ENCODE peak calls at places on chromosomes 4 and X, in four cellular contexts. B is WTC11, F is HepG2, J is K562. D is an unnamed sample.

GRCh38 chr4:150385606-150386005 is 196.3 kb upstream of the MAB21L2 start:
- DNase-seq in B (no peak), F (no peak), J (no peak), D (no peak)

GRCh38 chrX:72305286-72306084 is at the start of gene CITED1:
- DNase-seq in B (peak), F (no peak), J (peak), D (no peak)

GRCh38 chrX:107691024-107691448 is 62.7 kb downstream of the PRPS1 start:
- DNase-seq in B (no peak), F (no peak), J (no peak), D (no peak)

GRCh38 chrX:4572652-4573051 is 859.2 kb upstream of the PRKX start:
- DNase-seq in B (no peak), F (no peak), J (no peak), D (no peak)

GRCh38 chrX:71532078-71532752 is 689 bp upstream of the OGT start:
- DNase-seq in B (no peak), F (no peak), J (no peak), D (no peak)

GRCh38 chr4:5789141-5789540 is 78.1 kb downstream of the EVC start:
- DNase-seq in B (no peak), F (no peak), J (no peak), D (no peak)

GRCh38 chrX:120477453-120477852 is 8.4 kb upstream of the LAMP2 start:
- DNase-seq in B (no peak), F (no peak), J (no peak), D (no peak)

GRCh38 chr4:118120120-118120760 is 86.0 kb downstream of the NDST3 start:
- DNase-seq in B (peak), F (no peak), J (no peak), D (no peak)

GRCh38 chrX:153353416-153353815 is 19.5 kb downstream of the ZNF275 start:
- DNase-seq in B (peak), F (no peak), J (no peak), D (no peak)

GRCh38 chrX:46461653-46462191 is 83.5 kb downstream of the ZNF674 start:
- DNase-seq in B (no peak), F (no peak), J (no peak), D (peak)

GRCh38 chr4:1192493-1193205 is 20.3 kb upstream of the SPON2 start:
- DNase-seq in B (peak), F (no peak), J (no peak), D (no peak)

GRCh38 chrX:71542411-71542810 is 9.5 kb downstream of the OGT start:
- DNase-seq in B (no peak), F (no peak), J (no peak), D (no peak)

GRCh38 chr4:127829014-127829413 is 46.9 kb downstream of the HSPA4L start:
- DNase-seq in B (no peak), F (no peak), J (no peak), D (peak)

GRCh38 chrX:12469296-12469695 is 321.9 kb upstream of the PRPS2 start:
- DNase-seq in B (no peak), F (no peak), J (no peak), D (no peak)

GRCh38 chrX:118726887-118727685 is at the start of gene IL13RA1:
- DNase-seq in B (peak), F (peak), J (peak), D (no peak)

GRCh38 chr4:146442801-146443200 is 78.9 kb downstream of the SLC10A7 start:
- DNase-seq in B (no peak), F (no peak), J (no peak), D (no peak)

GRCh38 chr4:141826260-141826659 is 189.9 kb downstream of the IL15 start:
- DNase-seq in B (no peak), F (no peak), J (no peak), D (no peak)

GRCh38 chr4:88737304-88738015 is 39.8 kb upstream of the NAP1L5 start:
- DNase-seq in B (peak), F (no peak), J (no peak), D (peak)

GRCh38 chrX:55710701-55711100 is 6.8 kb upstream of the RRAGB start:
- DNase-seq in B (no peak), F (no peak), J (no peak), D (no peak)

GRCh38 chrX:45668686-45669443 is 468.2 kb upstream of the DIPK2B start:
- DNase-seq in B (no peak), F (no peak), J (no peak), D (no peak)

GRCh38 chr4:20878806-20879205 is 178.5 kb downstream of the PACRGL start:
- DNase-seq in B (no peak), F (no peak), J (no peak), D (no peak)

GRCh38 chrX:14936561-14936960 is 63.3 kb downstream of the MOSPD2 start:
- DNase-seq in B (no peak), F (no peak), J (peak), D (no peak)

GRCh38 chr4:10593130-10593529 is 91.4 kb downstream of the CLNK start:
- DNase-seq in B (peak), F (no peak), J (no peak), D (no peak)

GRCh38 chr4:183130328-183131155 is 31.5 kb downstream of the WWC2 start:
- DNase-seq in B (no peak), F (no peak), J (no peak), D (no peak)

GRCh38 chrX:124263743-124264142 is 68.7 kb upstream of the TEX13D start:
- DNase-seq in B (no peak), F (no peak), J (no peak), D (no peak)

GRCh38 chr4:148367756-148368155 is 74.5 kb downstream of the NR3C2 start:
- DNase-seq in B (no peak), F (no peak), J (no peak), D (no peak)

GRCh38 chrX:128287693-128288092 is 235.5 kb upstream of the ACTRT1 start:
- DNase-seq in B (no peak), F (no peak), J (no peak), D (no peak)
- TF ChIP-seq TCF7 in B (no peak), F (no peak), J (no peak), D (no peak)

GRCh38 chrX:150731795-150732194 is 38.6 kb downstream of the MTMR1 start:
- DNase-seq in B (no peak), F (no peak), J (no peak), D (no peak)
- TF ChIP-seq TCF7 in B (no peak), F (no peak), J (no peak), D (no peak)

GRCh38 chrX:54695816-54696487 is 102.1 kb downstream of the ITIH6 start:
- DNase-seq in B (no peak), F (no peak), J (no peak), D (peak)
- TF ChIP-seq TCF7 in B (no peak), F (no peak), J (no peak), D (no peak)

GRCh38 chr4:153556441-153556815 is 90.3 kb downstream of the TMEM131L start:
- DNase-seq in B (no peak), F (no peak), J (no peak), D (no peak)

GRCh38 chr4:153564630-153565525 is 98.7 kb downstream of the TMEM131L start:
- DNase-seq in B (no peak), F (peak), J (no peak), D (no peak)

GRCh38 chr4:153566751-153567150 is 100.6 kb downstream of the TMEM131L start:
- DNase-seq in B (no peak), F (no peak), J (no peak), D (no peak)

GRCh38 chr4:153555730-153556440 is 89.7 kb downstream of the TMEM131L start:
- DNase-seq in B (no peak), F (peak), J (no peak), D (no peak)

DNA sequence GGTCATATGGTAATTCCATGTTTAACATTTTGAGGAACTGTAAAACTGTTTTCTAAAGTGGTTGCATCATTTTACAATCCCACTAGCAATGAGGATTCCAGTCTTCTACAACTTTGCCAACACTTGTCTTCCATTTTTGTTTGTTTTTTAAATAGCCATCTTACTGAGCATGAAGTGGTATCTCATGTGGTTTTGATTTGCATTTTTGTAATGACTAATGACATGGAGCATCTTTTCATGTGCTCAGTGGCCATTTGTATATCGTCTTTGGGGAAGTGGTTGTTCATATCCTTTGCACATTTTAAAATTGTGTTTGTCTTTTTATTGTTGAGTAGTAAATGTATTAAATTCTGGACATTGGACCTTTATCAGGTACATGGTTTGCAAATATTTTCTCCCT is 94.8 kb downstream of the TMEM131L start:
- DNase-seq in B (no peak), F (no peak), J (no peak), D (peak)
- TF ChIP-seq TCF7 in B (no peak), F (no peak), J (no peak), D (peak)

GRCh38 chr4:153384160-153384559 is 39.7 kb downstream of the MND1 start:
- DNase-seq in B (no peak), F (no peak), J (no peak), D (no peak)

GRCh38 chr4:153385784-153386183 is 41.3 kb downstream of the MND1 start:
- DNase-seq in B (no peak), F (peak), J (no peak), D (no peak)

GRCh38 chr4:153393397-153393796 is 48.9 kb downstream of the MND1 start:
- DNase-seq in B (no peak), F (no peak), J (no peak), D (no peak)

GRCh38 chr4:153383131-153383530 is 38.6 kb downstream of the MND1 start:
- DNase-seq in B (no peak), F (no peak), J (no peak), D (no peak)

DNA sequence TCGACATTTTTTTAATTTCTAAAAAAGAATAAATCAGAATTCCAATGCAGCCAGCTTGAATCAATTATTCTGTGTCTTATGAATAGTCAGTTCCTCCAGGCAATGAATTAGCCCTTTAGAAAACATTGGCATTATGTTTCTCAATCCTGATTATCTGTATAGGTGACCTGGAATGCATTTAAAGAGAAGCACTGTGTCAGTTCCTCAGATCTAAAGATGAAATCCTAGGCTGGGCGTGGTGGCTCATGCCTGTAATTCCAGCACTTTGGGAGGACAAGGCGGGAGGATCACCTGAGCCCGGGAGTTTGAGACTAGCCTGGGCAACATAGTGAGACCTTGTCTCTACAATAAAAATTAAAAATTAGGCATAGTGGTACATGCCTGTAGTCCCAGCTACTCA is 43.5 kb downstream of the MND1 start:
- DNase-seq in B (no peak), F (no peak), J (no peak), D (no peak)
- TF ChIP-seq TCF7 in B (no peak), F (no peak), J (no peak), D (no peak)

DNA sequence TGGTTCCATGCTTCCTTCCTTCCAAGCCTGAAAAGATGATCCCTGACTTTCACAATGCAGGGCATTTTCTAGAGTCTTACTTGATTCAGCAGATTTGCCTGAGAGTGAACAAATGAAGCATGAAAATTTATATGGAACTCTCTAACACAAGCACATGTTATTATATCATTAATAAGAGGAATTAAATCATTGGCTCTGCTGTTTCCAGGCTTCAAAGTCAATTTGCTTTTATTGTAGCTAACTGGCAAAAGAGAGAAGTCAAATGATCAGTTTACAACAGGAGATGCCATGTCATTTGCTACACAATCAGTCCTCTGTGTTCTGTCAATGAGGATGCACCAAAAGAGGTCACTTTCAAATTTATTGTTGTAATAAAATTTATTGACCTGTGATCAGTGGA is 101.5 kb upstream of the UGT8 start:
- DNase-seq in B (no peak), F (no peak), J (no peak), D (no peak)
- TF ChIP-seq TCF7 in B (no peak), F (no peak), J (no peak), D (no peak)

D was measured in GM12878.